ENCODE peak calls at places on chromosome 4, in seven cellular contexts. G is central memory CD8-positive, alpha-beta T cell; K is putamen; T is RPMI8226; X is RWPE1; M is glomerular endothelial cell; D is GM10248. O is an unnamed sample.

GRCh38 chr4:176760468-176760867 is 32.3 kb downstream of the VEGFC start:
- DNase-seq in K (no peak), G (no peak), M (no peak), X (no peak), T (no peak), D (no peak), O (no peak)

GRCh38 chr4:14184265-14184664 is 556.7 kb upstream of the BOD1L1 start:
- DNase-seq in D (no peak), X (no peak), M (no peak), G (no peak), T (no peak), K (no peak), O (no peak)

GRCh38 chr4:26812049-26812729 is 48.5 kb upstream of the STIM2 start:
- DNase-seq in D (no peak), G (no peak), M (no peak), K (no peak), T (no peak), X (peak; percentile 45), O (no peak)

GRCh38 chr4:108446554-108446953 is 173.8 kb upstream of the RPL34 start:
- DNase-seq in T (no peak), D (no peak), G (no peak), X (no peak), K (no peak), M (no peak), O (no peak)

GRCh38 chr4:88803600-88804096 is 106.0 kb upstream of the NAP1L5 start:
- DNase-seq in D (peak; percentile 7), G (no peak), X (peak; percentile 7), T (no peak), K (no peak), M (no peak), O (peak; percentile 26)

GRCh38 chr4:152090543-152090942 is 329.7 kb upstream of the GATB start:
- DNase-seq in D (no peak), G (no peak), X (no peak), M (no peak), K (no peak), T (no peak), O (peak; percentile 29)

GRCh38 chr4:159389756-159390155 is 286.9 kb downstream of the RAPGEF2 start:
- DNase-seq in K (no peak), D (no peak), G (no peak), X (no peak), T (no peak), M (no peak), O (no peak)

GRCh38 chr4:73867783-73868182 is 1.4 kb upstream of the CXCL1 start:
- DNase-seq in T (peak; percentile 25), K (no peak), D (no peak), M (no peak), G (no peak), X (peak; percentile 42), O (no peak)

GRCh38 chr4:79209822-79210635 is 115.8 kb downstream of the NAA11 start:
- DNase-seq in D (no peak), M (peak; percentile 54), X (no peak), K (no peak), T (no peak), G (no peak), O (no peak)

GRCh38 chr4:40484346-40484745 is 145.3 kb downstream of the RBM47 start:
- DNase-seq in X (no peak), K (no peak), M (no peak), G (no peak), T (no peak), D (no peak), O (no peak)

GRCh38 chr4:115944146-115944905 is 830.9 kb upstream of the NDST4 start:
- DNase-seq in X (no peak), M (no peak), K (no peak), G (no peak), T (no peak), D (no peak), O (no peak)